ENCODE peak calls at places on chromosomes 12 and 14, in five cellular contexts. W is CD4-positive, alpha-beta T cell; D is BE2C; U is colonic mucosa; R is Calu3. Y is an unnamed sample.

GRCh38 chr12:538731-539539 is 79.2 kb downstream of the B4GALNT3 start:
- DNase-seq in W (peak), D (peak), U (peak), R (peak), Y (no peak)

GRCh38 chr12:19402743-19403400 is 36.4 kb upstream of the AEBP2 start:
- DNase-seq in W (no peak), D (peak), U (no peak), R (peak), Y (no peak)

GRCh38 chr12:57343703-57344378 is 87.0 kb downstream of the R3HDM2 start:
- DNase-seq in W (no peak), D (no peak), U (no peak), R (no peak), Y (no peak)

GRCh38 chr14:81385824-81386223 is 14.3 kb downstream of the STON2 start:
- DNase-seq in W (no peak), D (no peak), U (no peak), R (no peak), Y (no peak)

GRCh38 chr14:69291891-69292586 is 32.1 kb downstream of the GALNT16 start:
- DNase-seq in W (no peak), D (no peak), U (no peak), R (no peak), Y (no peak)

GRCh38 chr14:68146812-68147211 is 327.2 kb downstream of the RAD51B start:
- DNase-seq in W (no peak), D (no peak), U (no peak), R (peak), Y (no peak)

GRCh38 chr12:63869656-63870055 is 25.2 kb downstream of the SRGAP1 start:
- DNase-seq in W (no peak), D (no peak), U (no peak), R (no peak), Y (no peak)

GRCh38 chr12:51971679-51972423 is 20.4 kb downstream of the ACVR1B start:
- DNase-seq in W (no peak), D (no peak), U (no peak), R (no peak), Y (no peak)

GRCh38 chr14:23352506-23353432 is at the start of gene SLC22A17:
- DNase-seq in W (peak), D (peak), U (peak), R (peak), Y (peak)

GRCh38 chr12:2751686-2752085 is 43.1 kb upstream of the FKBP4 start:
- DNase-seq in W (no peak), D (no peak), U (no peak), R (no peak), Y (peak)

GRCh38 chr14:90900712-90901111 is 84.5 kb upstream of the TTC7B start:
- DNase-seq in W (no peak), D (no peak), U (no peak), R (no peak), Y (no peak)

GRCh38 chr12:88781909-88782308 is 201.6 kb upstream of the KITLG start:
- DNase-seq in W (no peak), D (no peak), U (no peak), R (no peak), Y (no peak)
- TF ChIP-seq CTCF in W (no peak), D (no peak), U (no peak), R (no peak), Y (no peak)

GRCh38 chr14:25042362-25043299 is 7.3 kb downstream of the STXBP6 start:
- DNase-seq in W (no peak), D (no peak), U (peak), R (no peak), Y (no peak)
- TF ChIP-seq CTCF in W (no peak), D (peak), U (peak), R (no peak), Y (no peak)

GRCh38 chr12:72209096-72209495 is 63.1 kb upstream of the TRHDE start:
- DNase-seq in W (no peak), D (no peak), U (no peak), R (no peak), Y (peak)
- TF ChIP-seq CTCF in W (no peak), D (no peak), U (no peak), R (no peak), Y (no peak)

GRCh38 chr12:81792666-81793065 is 33.5 kb upstream of the PPFIA2 start:
- DNase-seq in W (no peak), D (no peak), U (no peak), R (no peak), Y (no peak)

GRCh38 chr12:81798294-81798693 is 39.1 kb upstream of the PPFIA2 start:
- DNase-seq in W (no peak), D (no peak), U (no peak), R (no peak), Y (no peak)

GRCh38 chr12:81800298-81801148 is 41.4 kb upstream of the PPFIA2 start:
- DNase-seq in W (no peak), D (no peak), U (no peak), R (no peak), Y (no peak)

GRCh38 chr12:81797100-81797499 is 38.0 kb upstream of the PPFIA2 start:
- DNase-seq in W (no peak), D (no peak), U (no peak), R (no peak), Y (no peak)
- TF ChIP-seq CTCF in W (no peak), D (peak), U (no peak), R (peak), Y (peak)

GRCh38 chr12:116402163-116402939 is 124.9 kb upstream of the MED13L start:
- DNase-seq in W (no peak), D (no peak), U (no peak), R (no peak), Y (no peak)

GRCh38 chr12:116403546-116403945 is 126.1 kb upstream of the MED13L start:
- DNase-seq in W (no peak), D (no peak), U (no peak), R (no peak), Y (no peak)

GRCh38 chr12:116404913-116405611 is 127.6 kb upstream of the MED13L start:
- DNase-seq in W (no peak), D (no peak), U (peak), R (no peak), Y (no peak)

GRCh38 chr12:116408489-116409217 is 131.2 kb upstream of the MED13L start:
- DNase-seq in W (no peak), D (no peak), U (no peak), R (no peak), Y (no peak)

DNA sequence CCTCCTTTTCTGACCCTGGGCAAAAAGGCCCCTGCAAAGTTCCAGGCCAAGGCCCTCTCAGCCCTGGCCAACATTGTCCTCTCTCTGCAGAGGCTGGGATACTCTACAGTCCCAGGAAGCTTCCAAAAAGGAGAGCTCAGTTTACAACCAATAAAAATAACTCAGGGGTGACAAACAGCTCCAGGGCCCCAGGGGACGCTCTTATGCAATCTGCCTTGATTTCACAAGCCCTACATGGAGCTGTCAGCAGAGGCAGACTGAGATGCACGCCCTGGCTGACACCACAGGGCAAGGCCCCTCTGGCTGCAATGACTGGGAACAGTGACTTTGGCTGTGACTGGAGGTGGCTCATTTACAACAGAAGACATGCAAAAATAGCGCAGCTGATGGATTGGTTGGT is 129.0 kb upstream of the MED13L start:
- DNase-seq in W (no peak), D (peak), U (peak), R (peak), Y (no peak)
- TF ChIP-seq CTCF in W (no peak), D (peak), U (no peak), R (no peak), Y (no peak)

DNA sequence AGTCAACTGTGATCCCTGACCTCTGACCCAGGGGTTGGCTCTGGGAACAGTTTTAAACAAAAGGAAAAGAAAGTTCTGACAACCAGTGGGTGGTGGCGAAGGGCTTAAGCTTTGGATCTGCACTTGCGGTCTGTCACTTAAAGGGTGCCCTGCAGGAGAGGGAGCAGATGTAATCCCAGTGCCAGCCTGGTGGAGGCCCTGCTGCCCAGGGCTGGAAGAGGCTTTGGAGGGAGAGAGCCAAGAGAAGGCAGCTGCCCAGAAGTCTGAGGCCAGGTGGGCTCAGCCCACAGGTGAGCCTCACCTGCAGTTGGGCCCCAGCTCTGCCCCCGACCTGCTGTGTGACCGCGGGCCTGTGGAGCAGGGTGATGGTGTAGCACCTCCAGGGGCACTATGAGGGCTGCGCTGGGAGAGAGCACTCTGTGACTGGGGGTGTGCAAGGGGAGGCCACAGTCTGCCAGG is 19.1 kb downstream of the SH2B3 start:
- DNase-seq in W (no peak), D (no peak), U (no peak), R (no peak), Y (no peak)
- TF ChIP-seq CTCF in W (no peak), D (peak), U (no peak), R (peak), Y (peak)

DNA sequence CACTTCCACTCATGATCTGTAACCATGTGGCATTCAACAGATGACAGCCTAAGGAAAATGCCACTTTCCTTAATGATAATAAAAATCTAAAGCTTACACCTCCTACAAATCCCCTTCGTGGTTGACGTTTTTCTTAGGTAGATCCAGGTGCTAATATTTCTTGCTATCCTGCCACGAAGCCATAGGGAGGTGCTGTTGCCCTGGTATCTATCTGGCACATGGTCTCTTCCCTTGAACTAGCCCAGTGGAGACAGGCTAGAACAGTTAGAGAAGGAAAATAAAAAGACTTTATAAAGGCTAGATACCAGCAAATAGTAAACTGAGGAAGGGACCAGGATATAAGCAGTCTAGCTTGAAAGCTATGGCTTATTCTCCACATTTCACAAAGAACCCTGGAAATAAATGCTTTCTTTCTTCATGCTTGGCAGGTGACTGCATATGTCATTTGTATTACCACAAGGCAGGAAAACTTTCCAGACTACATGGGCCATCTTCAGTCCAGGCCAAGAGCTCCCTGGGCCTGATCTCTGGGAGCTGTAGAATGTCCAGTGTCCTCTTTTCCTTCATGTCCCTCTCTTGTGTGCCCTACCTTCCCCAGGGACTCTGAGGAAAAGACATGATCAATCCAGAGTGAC is 15.3 kb downstream of the SPIC start:
- DNase-seq in W (no peak), D (peak), U (peak), R (peak), Y (peak)
- TF ChIP-seq CTCF in W (no peak), D (peak), U (peak), R (peak), Y (peak)

DNA sequence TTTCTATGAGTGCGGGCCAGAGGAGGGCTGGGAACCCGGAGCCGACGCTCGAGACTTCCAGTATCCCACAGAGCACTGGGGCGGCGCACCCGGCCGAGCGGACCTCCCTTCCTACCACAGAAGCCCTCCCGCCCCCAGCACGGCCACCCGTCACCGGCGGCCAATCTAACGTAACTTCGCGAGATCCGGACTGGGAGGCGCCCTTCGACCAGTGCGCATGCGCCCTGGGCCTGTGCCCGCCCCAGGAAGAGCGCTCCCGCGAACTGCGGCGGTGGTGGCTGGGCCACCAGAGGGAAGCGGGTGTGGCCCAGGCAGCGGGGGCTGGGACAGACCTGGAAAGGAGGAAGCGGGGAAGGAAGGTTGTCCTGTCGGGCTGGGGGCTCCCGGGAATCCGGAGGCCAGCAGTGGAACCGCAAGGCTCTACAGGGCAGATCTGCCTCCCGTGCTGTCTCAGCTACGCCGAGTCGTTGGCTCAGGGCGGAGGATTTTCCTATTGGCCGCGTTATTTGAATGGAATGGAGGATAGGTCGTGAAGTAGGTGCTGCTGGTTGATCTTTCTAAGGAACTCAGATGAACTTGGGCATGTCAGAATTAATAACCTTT is at the start of gene PPP1R12A:
- DNase-seq in W (peak), D (peak), U (peak), R (peak), Y (peak)
- TF ChIP-seq CTCF in W (peak), D (no peak), U (no peak), R (no peak), Y (no peak)

DNA sequence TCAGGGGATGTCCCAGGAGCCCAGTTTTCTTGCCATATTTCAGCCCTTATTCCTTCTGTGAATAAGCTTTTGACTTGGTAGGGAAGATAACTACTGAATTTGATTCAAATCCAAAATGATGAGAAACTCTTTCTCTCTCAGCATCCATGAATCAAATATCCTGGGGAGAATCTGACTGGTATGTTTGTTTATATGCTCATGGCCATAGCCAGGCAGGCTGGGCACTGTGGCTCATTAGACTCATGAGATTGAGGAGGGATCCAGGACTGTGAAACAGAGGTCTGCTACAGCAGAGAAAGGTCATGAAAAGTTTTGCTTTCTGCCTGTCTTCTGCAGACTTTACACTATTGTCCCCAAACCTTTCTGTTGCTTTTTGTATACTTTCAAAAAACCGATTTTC is 346.4 kb upstream of the ATP2B1 start:
- DNase-seq in W (no peak), D (no peak), U (no peak), R (no peak), Y (no peak)
- TF ChIP-seq CTCF in W (no peak), D (no peak), U (no peak), R (no peak), Y (no peak)

DNA sequence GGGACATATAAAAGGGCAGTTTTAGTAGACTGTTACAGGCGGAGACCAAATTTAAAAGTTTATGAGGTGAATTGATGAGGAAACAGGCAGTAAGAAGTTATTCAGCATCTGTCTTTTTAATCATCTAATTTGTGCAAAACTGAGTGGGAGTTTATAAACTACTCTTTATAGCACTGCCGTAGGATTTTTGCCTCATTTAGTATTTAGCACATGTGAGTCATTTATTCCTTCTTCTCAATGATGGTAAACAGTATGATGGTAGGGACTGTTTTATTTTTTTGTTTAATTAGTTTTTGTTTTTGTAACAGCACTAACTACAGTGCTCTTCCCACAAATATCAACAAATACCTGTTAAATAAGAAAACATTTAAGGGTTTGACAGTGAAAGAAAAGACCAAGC is 20.6 kb downstream of the TOGARAM1 start:
- DNase-seq in W (no peak), D (no peak), U (no peak), R (no peak), Y (no peak)
- TF ChIP-seq CTCF in W (no peak), D (no peak), U (no peak), R (no peak), Y (no peak)